ENCODE peak calls at places on chromosomes 2 and 18, in ten cellular contexts. One of them, this sample, is unnamed.

GRCh38 chr2:225616372-225616771 is 216.9 kb downstream of the NYAP2 start:
- DNase-seq in foreskin keratinocyte: no peak
- DNase-seq in CD8-positive, alpha-beta T cell: no peak
- DNase-seq in heart left ventricle: no peak
- DNase-seq in fibroblast of lung: no peak
- DNase-seq in mesenchymal stem cell: no peak
- DNase-seq in heart right ventricle: no peak
- DNase-seq in body of pancreas: no peak
- DNase-seq in mammary epithelial cell: peak
- DNase-seq in iPS DF 6.9: no peak
- DNase-seq in this sample: no peak

GRCh38 chr2:86223682-86224560 is 24.7 kb downstream of the MRPL35 start:
- DNase-seq in CD8-positive, alpha-beta T cell: no peak
- DNase-seq in mammary epithelial cell: peak
- DNase-seq in fibroblast of lung: peak
- DNase-seq in iPS DF 6.9: no peak
- DNase-seq in mesenchymal stem cell: no peak
- DNase-seq in foreskin keratinocyte: peak
- DNase-seq in heart left ventricle: no peak
- DNase-seq in heart right ventricle: no peak
- DNase-seq in body of pancreas: no peak
- DNase-seq in this sample: peak

GRCh38 chr2:7111626-7112025 is 194.4 kb downstream of the RNF144A start:
- DNase-seq in fibroblast of lung: no peak
- DNase-seq in heart left ventricle: no peak
- DNase-seq in heart right ventricle: no peak
- DNase-seq in mesenchymal stem cell: no peak
- DNase-seq in CD8-positive, alpha-beta T cell: no peak
- DNase-seq in mammary epithelial cell: peak
- DNase-seq in foreskin keratinocyte: peak
- DNase-seq in iPS DF 6.9: no peak
- DNase-seq in body of pancreas: no peak
- DNase-seq in this sample: no peak

GRCh38 chr18:77161954-77162353 is 29.4 kb upstream of the MBP start:
- DNase-seq in heart right ventricle: no peak
- DNase-seq in foreskin keratinocyte: peak
- DNase-seq in iPS DF 6.9: no peak
- DNase-seq in CD8-positive, alpha-beta T cell: no peak
- DNase-seq in body of pancreas: no peak
- DNase-seq in mesenchymal stem cell: no peak
- DNase-seq in mammary epithelial cell: peak
- DNase-seq in fibroblast of lung: no peak
- DNase-seq in heart left ventricle: no peak
- DNase-seq in this sample: no peak

GRCh38 chr2:190563109-190563508 is 28.6 kb upstream of the NEMP2 start:
- DNase-seq in iPS DF 6.9: no peak
- DNase-seq in heart left ventricle: no peak
- DNase-seq in body of pancreas: no peak
- DNase-seq in CD8-positive, alpha-beta T cell: peak
- DNase-seq in foreskin keratinocyte: no peak
- DNase-seq in mammary epithelial cell: no peak
- DNase-seq in heart right ventricle: no peak
- DNase-seq in mesenchymal stem cell: no peak
- DNase-seq in fibroblast of lung: no peak
- DNase-seq in this sample: no peak

GRCh38 chr2:158457826-158458616 is 1.3 kb downstream of the PKP4 start:
- DNase-seq in CD8-positive, alpha-beta T cell: peak
- DNase-seq in heart left ventricle: peak
- DNase-seq in heart right ventricle: peak
- DNase-seq in mesenchymal stem cell: peak
- DNase-seq in body of pancreas: peak
- DNase-seq in iPS DF 6.9: peak
- DNase-seq in mammary epithelial cell: peak
- DNase-seq in foreskin keratinocyte: peak
- DNase-seq in fibroblast of lung: peak
- DNase-seq in this sample: peak

GRCh38 chr18:5104246-5104645 is 92.8 kb downstream of the AKAIN1 start:
- DNase-seq in mammary epithelial cell: no peak
- DNase-seq in foreskin keratinocyte: no peak
- DNase-seq in iPS DF 6.9: no peak
- DNase-seq in heart right ventricle: no peak
- DNase-seq in CD8-positive, alpha-beta T cell: no peak
- DNase-seq in fibroblast of lung: no peak
- DNase-seq in mesenchymal stem cell: no peak
- DNase-seq in heart left ventricle: no peak
- DNase-seq in body of pancreas: no peak
- DNase-seq in this sample: no peak

GRCh38 chr2:98459776-98460175 is 15.1 kb downstream of the INPP4A start:
- DNase-seq in iPS DF 6.9: no peak
- DNase-seq in mammary epithelial cell: peak
- DNase-seq in body of pancreas: peak
- DNase-seq in heart right ventricle: no peak
- DNase-seq in fibroblast of lung: peak
- DNase-seq in heart left ventricle: no peak
- DNase-seq in foreskin keratinocyte: no peak
- DNase-seq in mesenchymal stem cell: peak
- DNase-seq in CD8-positive, alpha-beta T cell: no peak
- DNase-seq in this sample: no peak

GRCh38 chr18:56987236-56987635 is 159.7 kb upstream of the BOD1L2 start:
- DNase-seq in fibroblast of lung: no peak
- DNase-seq in mesenchymal stem cell: no peak
- DNase-seq in heart right ventricle: no peak
- DNase-seq in foreskin keratinocyte: no peak
- DNase-seq in mammary epithelial cell: no peak
- DNase-seq in body of pancreas: no peak
- DNase-seq in heart left ventricle: no peak
- DNase-seq in CD8-positive, alpha-beta T cell: no peak
- DNase-seq in iPS DF 6.9: no peak
- DNase-seq in this sample: no peak

GRCh38 chr2:44934521-44934961 is 7.0 kb upstream of the SIX3 start:
- DNase-seq in heart left ventricle: no peak
- DNase-seq in fibroblast of lung: no peak
- DNase-seq in mammary epithelial cell: no peak
- DNase-seq in foreskin keratinocyte: no peak
- DNase-seq in heart right ventricle: no peak
- DNase-seq in body of pancreas: no peak
- DNase-seq in mesenchymal stem cell: no peak
- DNase-seq in CD8-positive, alpha-beta T cell: no peak
- DNase-seq in iPS DF 6.9: no peak
- DNase-seq in this sample: no peak

GRCh38 chr2:190940451-190940850 is 59.8 kb downstream of the GLS start:
- DNase-seq in heart left ventricle: no peak
- DNase-seq in CD8-positive, alpha-beta T cell: no peak
- DNase-seq in fibroblast of lung: peak
- DNase-seq in body of pancreas: no peak
- DNase-seq in mesenchymal stem cell: no peak
- DNase-seq in foreskin keratinocyte: no peak
- DNase-seq in mammary epithelial cell: no peak
- DNase-seq in iPS DF 6.9: no peak
- DNase-seq in heart right ventricle: no peak
- DNase-seq in this sample: no peak

GRCh38 chr18:59957957-59958356 is 58.2 kb downstream of the PMAIP1 start:
- DNase-seq in heart right ventricle: peak
- DNase-seq in foreskin keratinocyte: peak
- DNase-seq in fibroblast of lung: peak
- DNase-seq in CD8-positive, alpha-beta T cell: no peak
- DNase-seq in heart left ventricle: peak
- DNase-seq in mammary epithelial cell: peak
- DNase-seq in mesenchymal stem cell: peak
- DNase-seq in body of pancreas: peak
- DNase-seq in iPS DF 6.9: no peak
- DNase-seq in this sample: no peak

GRCh38 chr2:151238527-151239487 is 22.9 kb downstream of the RBM43 start:
- DNase-seq in mammary epithelial cell: peak
- DNase-seq in heart right ventricle: no peak
- DNase-seq in iPS DF 6.9: no peak
- DNase-seq in fibroblast of lung: peak
- DNase-seq in body of pancreas: peak
- DNase-seq in foreskin keratinocyte: no peak
- DNase-seq in heart left ventricle: peak
- DNase-seq in mesenchymal stem cell: peak
- DNase-seq in CD8-positive, alpha-beta T cell: peak
- DNase-seq in this sample: peak

GRCh38 chr2:75007061-75007460 is 48.6 kb downstream of the POLE4 start:
- DNase-seq in foreskin keratinocyte: no peak
- DNase-seq in CD8-positive, alpha-beta T cell: no peak
- DNase-seq in body of pancreas: no peak
- DNase-seq in mesenchymal stem cell: no peak
- DNase-seq in heart left ventricle: no peak
- DNase-seq in mammary epithelial cell: no peak
- DNase-seq in fibroblast of lung: no peak
- DNase-seq in iPS DF 6.9: no peak
- DNase-seq in heart right ventricle: no peak
- DNase-seq in this sample: no peak

GRCh38 chr18:36333418-36333817 is 35.9 kb downstream of the FHOD3 start:
- DNase-seq in fibroblast of lung: peak
- DNase-seq in body of pancreas: no peak
- DNase-seq in mesenchymal stem cell: no peak
- DNase-seq in heart left ventricle: no peak
- DNase-seq in foreskin keratinocyte: no peak
- DNase-seq in heart right ventricle: no peak
- DNase-seq in CD8-positive, alpha-beta T cell: no peak
- DNase-seq in mammary epithelial cell: peak
- DNase-seq in iPS DF 6.9: no peak
- DNase-seq in this sample: no peak

GRCh38 chr2:124489686-124490085 is 464.6 kb downstream of the CNTNAP5 start:
- DNase-seq in heart left ventricle: no peak
- DNase-seq in mesenchymal stem cell: no peak
- DNase-seq in heart right ventricle: no peak
- DNase-seq in iPS DF 6.9: no peak
- DNase-seq in CD8-positive, alpha-beta T cell: no peak
- DNase-seq in mammary epithelial cell: no peak
- DNase-seq in body of pancreas: no peak
- DNase-seq in foreskin keratinocyte: no peak
- DNase-seq in fibroblast of lung: no peak
- DNase-seq in this sample: no peak

GRCh38 chr18:36580266-36580665 is 248.5 kb downstream of the TPGS2 start:
- DNase-seq in fibroblast of lung: peak
- DNase-seq in iPS DF 6.9: no peak
- DNase-seq in mammary epithelial cell: peak
- DNase-seq in heart right ventricle: no peak
- DNase-seq in body of pancreas: no peak
- DNase-seq in foreskin keratinocyte: peak
- DNase-seq in mesenchymal stem cell: peak
- DNase-seq in CD8-positive, alpha-beta T cell: no peak
- DNase-seq in heart left ventricle: peak
- DNase-seq in this sample: no peak

GRCh38 chr2:197889041-197889440 is 84.6 kb downstream of the PLCL1 start:
- DNase-seq in heart right ventricle: no peak
- DNase-seq in foreskin keratinocyte: peak
- DNase-seq in mesenchymal stem cell: peak
- DNase-seq in fibroblast of lung: peak
- DNase-seq in mammary epithelial cell: peak
- DNase-seq in body of pancreas: no peak
- DNase-seq in heart left ventricle: no peak
- DNase-seq in CD8-positive, alpha-beta T cell: no peak
- DNase-seq in iPS DF 6.9: no peak
- DNase-seq in this sample: peak

GRCh38 chr18:12839057-12839525 is 44.9 kb downstream of the PTPN2 start:
- DNase-seq in mesenchymal stem cell: peak
- DNase-seq in heart left ventricle: no peak
- DNase-seq in iPS DF 6.9: no peak
- DNase-seq in heart right ventricle: no peak
- DNase-seq in fibroblast of lung: no peak
- DNase-seq in mammary epithelial cell: peak
- DNase-seq in CD8-positive, alpha-beta T cell: no peak
- DNase-seq in body of pancreas: no peak
- DNase-seq in foreskin keratinocyte: peak
- DNase-seq in this sample: no peak

GRCh38 chr18:48927286-48928080 is 23.3 kb downstream of the SMAD7 start:
- DNase-seq in iPS DF 6.9: no peak
- DNase-seq in body of pancreas: no peak
- DNase-seq in CD8-positive, alpha-beta T cell: no peak
- DNase-seq in heart right ventricle: no peak
- DNase-seq in heart left ventricle: no peak
- DNase-seq in foreskin keratinocyte: no peak
- DNase-seq in fibroblast of lung: no peak
- DNase-seq in mesenchymal stem cell: no peak
- DNase-seq in mammary epithelial cell: no peak
- DNase-seq in this sample: peak
- H3K27ac ChIP-seq in iPS DF 6.9: no peak
- H3K27ac ChIP-seq in body of pancreas: peak
- H3K27ac ChIP-seq in CD8-positive, alpha-beta T cell: no peak
- H3K27ac ChIP-seq in heart right ventricle: peak
- H3K27ac ChIP-seq in heart left ventricle: peak
- H3K27ac ChIP-seq in foreskin keratinocyte: no peak
- H3K27ac ChIP-seq in fibroblast of lung: no peak
- H3K27ac ChIP-seq in mesenchymal stem cell: peak
- H3K27ac ChIP-seq in mammary epithelial cell: no peak
- H3K27ac ChIP-seq in this sample: peak

GRCh38 chr2:171523339-171523931 is 1.2 kb downstream of the CYBRD1 start:
- DNase-seq in mesenchymal stem cell: peak
- DNase-seq in body of pancreas: peak
- DNase-seq in fibroblast of lung: peak
- DNase-seq in CD8-positive, alpha-beta T cell: peak
- DNase-seq in foreskin keratinocyte: peak
- DNase-seq in heart right ventricle: peak
- DNase-seq in iPS DF 6.9: peak
- DNase-seq in mammary epithelial cell: peak
- DNase-seq in heart left ventricle: peak
- DNase-seq in this sample: peak
- H3K27ac ChIP-seq in mesenchymal stem cell: peak
- H3K27ac ChIP-seq in body of pancreas: peak
- H3K27ac ChIP-seq in fibroblast of lung: peak
- H3K27ac ChIP-seq in CD8-positive, alpha-beta T cell: no peak
- H3K27ac ChIP-seq in foreskin keratinocyte: no peak
- H3K27ac ChIP-seq in heart right ventricle: peak
- H3K27ac ChIP-seq in iPS DF 6.9: no peak
- H3K27ac ChIP-seq in mammary epithelial cell: no peak
- H3K27ac ChIP-seq in heart left ventricle: peak
- H3K27ac ChIP-seq in this sample: peak

DNA sequence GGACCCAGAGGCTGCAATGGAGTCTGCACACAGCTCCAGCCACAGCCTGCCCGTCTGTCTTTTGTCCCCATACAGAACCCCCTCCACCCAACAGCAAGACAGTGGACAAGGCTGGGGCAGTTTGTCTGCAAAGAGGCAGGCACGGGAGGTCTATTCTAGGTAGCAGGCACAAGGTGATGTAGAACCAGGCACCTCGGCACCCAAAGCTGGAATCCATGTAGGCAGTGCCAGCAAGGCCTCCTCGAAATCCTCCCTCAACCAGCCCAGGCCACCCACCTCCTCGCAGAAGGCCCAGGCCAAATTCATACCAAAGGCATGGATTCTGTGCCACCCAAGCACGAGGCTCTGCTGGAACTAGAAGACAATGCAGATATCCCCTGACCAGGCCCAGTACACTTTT is 179.2 kb downstream of the TNS1 start:
- DNase-seq in iPS DF 6.9: no peak
- DNase-seq in heart right ventricle: no peak
- DNase-seq in fibroblast of lung: no peak
- DNase-seq in mammary epithelial cell: no peak
- DNase-seq in body of pancreas: no peak
- DNase-seq in heart left ventricle: no peak
- DNase-seq in mesenchymal stem cell: no peak
- DNase-seq in foreskin keratinocyte: no peak
- DNase-seq in CD8-positive, alpha-beta T cell: no peak
- DNase-seq in this sample: peak
- H3K27ac ChIP-seq in iPS DF 6.9: no peak
- H3K27ac ChIP-seq in heart right ventricle: peak
- H3K27ac ChIP-seq in fibroblast of lung: no peak
- H3K27ac ChIP-seq in mammary epithelial cell: no peak
- H3K27ac ChIP-seq in body of pancreas: no peak
- H3K27ac ChIP-seq in heart left ventricle: peak
- H3K27ac ChIP-seq in mesenchymal stem cell: no peak
- H3K27ac ChIP-seq in foreskin keratinocyte: no peak
- H3K27ac ChIP-seq in CD8-positive, alpha-beta T cell: no peak
- H3K27ac ChIP-seq in this sample: no peak

GRCh38 chr2:102114851-102115497 is 27.6 kb upstream of the IL1R1 start:
- DNase-seq in CD8-positive, alpha-beta T cell: no peak
- DNase-seq in mesenchymal stem cell: peak
- DNase-seq in foreskin keratinocyte: no peak
- DNase-seq in fibroblast of lung: peak
- DNase-seq in heart left ventricle: no peak
- DNase-seq in heart right ventricle: no peak
- DNase-seq in mammary epithelial cell: no peak
- DNase-seq in iPS DF 6.9: no peak
- DNase-seq in body of pancreas: no peak
- DNase-seq in this sample: no peak
- H3K27ac ChIP-seq in CD8-positive, alpha-beta T cell: no peak
- H3K27ac ChIP-seq in mesenchymal stem cell: peak
- H3K27ac ChIP-seq in foreskin keratinocyte: peak
- H3K27ac ChIP-seq in fibroblast of lung: peak
- H3K27ac ChIP-seq in heart left ventricle: no peak
- H3K27ac ChIP-seq in heart right ventricle: no peak
- H3K27ac ChIP-seq in mammary epithelial cell: no peak
- H3K27ac ChIP-seq in iPS DF 6.9: no peak
- H3K27ac ChIP-seq in body of pancreas: peak
- H3K27ac ChIP-seq in this sample: peak